ENCODE peak calls at places on chromosome 17, in six cellular contexts. M is body of pancreas, Y is mesendoderm, W is lower lobe of right lung, J is thyroid gland, D is fibroblast of the conjunctiva. G is an unnamed sample.

GRCh38 chr17:42198897-42199296 is 4.6 kb upstream of the GHDC start:
- DNase-seq in Y (no peak), M (peak), D (no peak), W (no peak), J (no peak), G (no peak)

GRCh38 chr17:44115585-44116415 is 7.6 kb downstream of the HDAC5 start:
- DNase-seq in Y (peak), D (no peak), W (no peak), M (no peak), J (peak), G (peak)

GRCh38 chr17:8167526-8167925 is 4.8 kb upstream of the VAMP2 start:
- DNase-seq in M (no peak), Y (no peak), J (no peak), W (no peak), D (no peak), G (no peak)

GRCh38 chr17:42541041-42541833 is 5.2 kb downstream of the NAGLU start:
- DNase-seq in D (no peak), M (no peak), J (no peak), W (no peak), Y (no peak), G (no peak)

GRCh38 chr17:74339537-74340195 is 13.6 kb downstream of the KIF19 start:
- DNase-seq in J (peak), M (no peak), W (no peak), Y (no peak), D (no peak), G (no peak)

GRCh38 chr17:40348562-40349476 is 15.7 kb downstream of the GJD3 start:
- DNase-seq in M (peak), Y (no peak), W (no peak), J (peak), D (no peak), G (no peak)

GRCh38 chr17:64992325-64992802 is 64.2 kb downstream of the GNA13 start:
- DNase-seq in M (no peak), Y (peak), D (no peak), J (peak), W (no peak), G (peak)

GRCh38 chr17:59746849-59747445 is 39.5 kb downstream of the VMP1 start:
- DNase-seq in D (peak), Y (peak), M (peak), W (no peak), J (no peak), G (peak)

GRCh38 chr17:7884581-7885356 is 3.8 kb upstream of the CHD3 start:
- DNase-seq in M (no peak), D (no peak), Y (no peak), W (no peak), J (peak), G (peak)

GRCh38 chr17:68578236-68578635 is 22.9 kb downstream of the FAM20A start:
- DNase-seq in M (no peak), Y (no peak), J (no peak), W (no peak), D (no peak), G (no peak)

GRCh38 chr17:55284001-55284884 is 19.5 kb downstream of the HLF start:
- DNase-seq in D (no peak), J (no peak), W (no peak), Y (no peak), M (peak), G (no peak)

GRCh38 chr17:70295329-70295728 is 126.0 kb downstream of the KCNJ2 start:
- DNase-seq in W (no peak), J (no peak), M (no peak), Y (no peak), D (no peak), G (no peak)

GRCh38 chr17:17724307-17724921 is 43.2 kb downstream of the RAI1 start:
- DNase-seq in J (peak), W (no peak), D (no peak), M (no peak), Y (peak), G (peak)

GRCh38 chr17:18951941-18952842 is at the start of gene SLC5A10:
- DNase-seq in Y (peak), W (no peak), D (no peak), J (no peak), M (no peak), G (no peak)

GRCh38 chr17:7560172-7561027 is 1.3 kb upstream of the SENP3 start:
- DNase-seq in J (peak), Y (peak), M (peak), D (peak), W (peak), G (peak)

GRCh38 chr17:32393904-32394303 is 43.9 kb downstream of the ZNF207 start:
- DNase-seq in D (no peak), J (no peak), M (no peak), W (no peak), Y (no peak), G (no peak)

GRCh38 chr17:953767-954166 is 25.8 kb downstream of the NXN start:
- DNase-seq in Y (no peak), J (peak), M (no peak), D (no peak), W (peak), G (no peak)

GRCh38 chr17:2945299-2945698 is 118.1 kb downstream of the OR1D5 start:
- DNase-seq in M (no peak), D (no peak), Y (no peak), J (no peak), W (no peak), G (no peak)

GRCh38 chr17:71251936-71252335 is 868.9 kb upstream of the SOX9 start:
- DNase-seq in D (no peak), J (no peak), M (no peak), W (no peak), Y (no peak), G (peak)

GRCh38 chr17:8162997-8163977 is 539 bp upstream of the VAMP2 start:
- DNase-seq in Y (peak), J (no peak), M (peak), W (peak), D (no peak), G (no peak)

GRCh38 chr17:46940692-46941404 is 17.9 kb downstream of the GOSR2 start:
- DNase-seq in M (peak), D (peak), Y (peak), W (peak), J (peak), G (peak)

GRCh38 chr17:50169121-50169764 is 3.4 kb downstream of the SGCA start:
- DNase-seq in D (no peak), J (peak), M (peak), Y (peak), W (peak), G (peak)

GRCh38 chr17:44200478-44201155 is 933 bp upstream of the ATXN7L3 start:
- DNase-seq in M (no peak), J (peak), W (no peak), D (no peak), Y (peak), G (no peak)

GRCh38 chr17:43443381-43443780 is 40.4 kb upstream of the DHX8 start:
- DNase-seq in D (no peak), M (no peak), J (peak), W (no peak), Y (no peak), G (no peak)

GRCh38 chr17:82978765-82979349 is 100.6 kb upstream of the METRNL start:
- DNase-seq in W (peak), J (no peak), Y (no peak), M (peak), D (no peak), G (no peak)

GRCh38 chr17:58344791-58345157 is 7.2 kb downstream of the SUPT4H1 start:
- DNase-seq in M (no peak), J (no peak), W (no peak), Y (peak), D (no peak), G (no peak)

GRCh38 chr17:47696717-47697642 is 3.0 kb downstream of the TBKBP1 start:
- DNase-seq in W (no peak), D (no peak), M (no peak), J (no peak), Y (no peak), G (no peak)

GRCh38 chr17:42522798-42523278 is 13.2 kb upstream of the NAGLU start:
- DNase-seq in Y (no peak), W (no peak), J (no peak), M (no peak), D (no peak), G (no peak)

GRCh38 chr17:42188749-42189650 is 3.7 kb upstream of the HCRT start:
- DNase-seq in M (peak), D (no peak), W (no peak), J (no peak), Y (no peak), G (no peak)

GRCh38 chr17:36747861-36748260 is 146.5 kb downstream of the MRM1 start:
- DNase-seq in D (no peak), J (no peak), M (no peak), W (no peak), Y (no peak), G (no peak)

GRCh38 chr17:6162216-6162615 is 92.0 kb downstream of the WSCD1 start:
- DNase-seq in D (no peak), W (no peak), M (no peak), J (no peak), Y (no peak), G (no peak)

GRCh38 chr17:1989135-1989534 is 36.0 kb downstream of the RTN4RL1 start:
- DNase-seq in W (no peak), Y (no peak), M (no peak), D (peak), J (no peak), G (peak)

GRCh38 chr17:72517413-72518237 is 396.8 kb downstream of the SOX9 start:
- DNase-seq in M (peak), W (no peak), D (no peak), Y (no peak), J (peak), G (no peak)

GRCh38 chr17:6815775-6816174 is 15.8 kb downstream of the TEKT1 start:
- DNase-seq in Y (no peak), D (no peak), J (no peak), W (no peak), M (no peak), G (no peak)

GRCh38 chr17:40069751-40070643 is 7.2 kb downstream of the THRA start:
- DNase-seq in D (no peak), W (no peak), M (peak), J (peak), Y (no peak), G (peak)

GRCh38 chr17:73397856-73398540 is 86.2 kb upstream of the CDC42EP4 start:
- DNase-seq in M (no peak), J (no peak), Y (no peak), W (peak), D (no peak), G (no peak)

G was measured in EL.